ENCODE peak calls at places on chromosomes 11 and 22, in ten cellular contexts. E is BJ, Y is AG10803, L is stomach, P is brain microvascular endothelial cell, C is K562, J is fibroblast of the aortic adventitia, K is cardiac muscle cell, Z is lower leg skin, R is foreskin fibroblast. M is an unnamed sample.

GRCh38 chr22:41041532-41041931 is 50.9 kb upstream of the EP300 start:
- DNase-seq in C (no peak), Y (no peak), J (no peak), P (no peak), K (no peak), E (no peak), Z (no peak), R (no peak), L (no peak), M (no peak)

GRCh38 chr11:109037856-109038780 is 373.2 kb downstream of the DDX10 start:
- DNase-seq in E (peak), C (no peak), L (no peak), J (peak), K (peak), Y (peak), R (peak), P (peak), Z (peak), M (no peak)

GRCh38 chr22:37162221-37163095 is 12.7 kb upstream of the IL2RB start:
- DNase-seq in C (no peak), Z (no peak), J (no peak), R (no peak), L (no peak), K (no peak), P (no peak), E (no peak), Y (no peak), M (no peak)

GRCh38 chr22:31185056-31185455 is 25.1 kb downstream of the RNF185 start:
- DNase-seq in Z (no peak), J (peak), K (no peak), L (no peak), C (no peak), Y (peak), R (no peak), E (no peak), P (no peak), M (no peak)

GRCh38 chr22:38345782-38346181 is 28.5 kb upstream of the CSNK1E start:
- DNase-seq in C (no peak), J (no peak), Y (no peak), E (no peak), P (no peak), L (peak), Z (peak), R (no peak), K (no peak), M (no peak)

GRCh38 chr11:77141034-77141433 is 13.0 kb downstream of the MYO7A start:
- DNase-seq in L (no peak), Y (no peak), Z (no peak), P (peak), J (peak), K (peak), C (no peak), R (peak), E (no peak), M (no peak)

GRCh38 chr11:9688716-9689511 is 25.0 kb downstream of the SWAP70 start:
- DNase-seq in E (peak), K (peak), Z (no peak), R (peak), P (peak), L (no peak), J (peak), Y (peak), C (no peak), M (no peak)

GRCh38 chr22:41925783-41926460 is 684 bp downstream of the TNFRSF13C start:
- DNase-seq in L (peak), Y (peak), E (no peak), C (peak), R (no peak), J (no peak), K (peak), Z (no peak), P (no peak), M (peak)

GRCh38 chr11:64842851-64843841 is 1.3 kb downstream of the CDC42BPG start:
- DNase-seq in R (no peak), E (no peak), Z (peak), C (peak), Y (no peak), P (no peak), L (peak), K (no peak), J (no peak), M (peak)

GRCh38 chr11:108549319-108549885 is 44.2 kb downstream of the EXPH5 start:
- DNase-seq in J (no peak), C (no peak), E (no peak), P (no peak), Z (no peak), K (no peak), Y (no peak), R (no peak), L (no peak), M (no peak)

GRCh38 chr11:131668867-131669780 is 298.7 kb downstream of the NTM start:
- DNase-seq in L (peak), J (peak), E (no peak), C (peak), K (peak), P (peak), R (no peak), Y (peak), Z (no peak), M (peak)

GRCh38 chr22:49538006-49538405 is 289.7 kb downstream of the BRD1 start:
- DNase-seq in K (no peak), Y (no peak), E (no peak), Z (no peak), R (no peak), J (no peak), C (no peak), P (no peak), L (no peak), M (no peak)

GRCh38 chr22:49300951-49301397 is 526.7 kb downstream of the BRD1 start:
- DNase-seq in C (no peak), P (no peak), E (no peak), K (no peak), J (no peak), Y (no peak), Z (no peak), L (peak), R (no peak), M (no peak)

GRCh38 chr11:128914216-128915147 is 23.3 kb downstream of the KCNJ5 start:
- DNase-seq in P (no peak), L (no peak), K (no peak), Z (no peak), Y (no peak), C (no peak), E (no peak), J (no peak), R (no peak), M (no peak)

GRCh38 chr11:62856333-62856910 is 17.0 kb upstream of the WDR74 start:
- DNase-seq in R (no peak), L (no peak), E (no peak), P (no peak), Z (no peak), K (no peak), J (no peak), C (no peak), Y (no peak), M (no peak)

GRCh38 chr11:130827697-130828377 is 88.4 kb downstream of the SNX19 start:
- DNase-seq in J (peak), C (peak), P (peak), R (peak), Y (peak), K (peak), L (peak), Z (no peak), E (no peak), M (peak)

GRCh38 chr11:95338430-95338991 is 107.5 kb upstream of the SESN3 start:
- DNase-seq in E (no peak), K (peak), C (no peak), J (peak), P (no peak), R (peak), Z (peak), Y (peak), L (no peak), M (no peak)

GRCh38 chr11:122814401-122814800 is 23.9 kb upstream of the CRTAM start:
- DNase-seq in P (no peak), E (no peak), C (no peak), L (no peak), J (no peak), R (no peak), Y (no peak), K (peak), Z (no peak), M (peak)
- TF ChIP-seq CTCF in P (peak), E (no peak), C (no peak), L (no peak), J (peak), R (no peak), Y (no peak), K (peak), Z (no peak), M (no peak)

DNA sequence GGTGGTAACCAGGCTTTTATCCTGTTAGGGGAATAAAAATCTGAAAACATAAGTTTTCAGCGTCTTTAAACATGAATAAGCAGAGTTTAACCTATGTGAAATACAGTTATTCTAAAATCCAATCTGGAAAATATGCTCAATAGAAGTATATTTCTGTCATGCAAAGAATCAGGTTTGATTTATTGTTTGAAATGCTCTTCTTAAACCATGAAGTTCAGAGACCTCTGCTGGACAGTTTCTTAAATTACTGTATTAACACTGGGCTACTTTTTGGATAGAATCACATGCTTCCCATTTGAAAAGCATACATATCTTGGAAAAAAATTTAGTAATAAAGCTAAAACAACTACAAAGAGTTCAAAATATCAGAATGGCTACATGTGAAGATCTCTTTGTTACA is 25.4 kb downstream of the APIP start:
- DNase-seq in C (no peak), L (no peak), J (peak), P (peak), R (peak), E (no peak), Y (peak), Z (no peak), K (peak), M (no peak)
- TF ChIP-seq CTCF in C (peak), L (no peak), J (peak), P (peak), R (peak), E (peak), Y (peak), Z (no peak), K (peak), M (no peak)

DNA sequence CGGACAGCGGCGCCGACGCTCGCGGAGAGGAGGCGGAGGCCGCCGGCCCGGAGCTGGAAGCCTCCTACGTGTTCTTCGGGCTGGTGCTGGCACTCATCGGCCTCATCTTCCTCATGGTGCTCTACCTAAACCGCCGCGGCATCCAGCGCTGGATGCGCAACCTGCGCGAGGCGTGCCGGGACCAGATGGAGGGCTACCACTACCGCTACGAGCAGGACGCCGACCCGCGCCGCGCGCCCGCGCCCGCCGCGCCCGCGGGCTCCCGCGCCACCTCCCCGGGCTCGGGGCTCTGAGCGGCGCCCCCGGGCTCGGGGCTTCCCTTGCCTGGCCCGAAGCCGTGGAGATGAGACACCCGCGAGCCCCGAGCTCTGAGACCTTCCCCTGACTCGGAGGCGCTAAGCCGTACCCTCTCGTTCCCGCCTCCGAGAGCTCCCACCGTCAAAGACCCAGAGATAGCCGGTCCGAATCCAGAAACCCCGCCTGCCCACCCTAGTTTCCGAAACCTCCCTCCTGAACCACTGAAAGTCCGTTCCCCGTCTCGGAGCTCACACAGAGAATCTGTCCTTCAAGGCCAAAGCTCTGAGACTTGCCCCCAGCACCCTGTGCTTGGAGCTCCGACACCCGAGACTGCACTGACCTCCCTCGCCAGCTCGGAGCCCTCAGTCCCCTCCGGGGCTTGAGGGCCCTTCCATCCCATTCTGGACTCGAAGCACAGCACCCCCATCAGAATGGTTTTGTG is 1.5 kb downstream of the TPBGL start:
- DNase-seq in Y (no peak), J (no peak), K (no peak), E (no peak), C (no peak), L (peak), R (no peak), Z (no peak), P (no peak), M (no peak)
- TF ChIP-seq CTCF in Y (no peak), J (no peak), K (no peak), E (no peak), C (no peak), L (no peak), R (no peak), Z (no peak), P (no peak), M (no peak)

DNA sequence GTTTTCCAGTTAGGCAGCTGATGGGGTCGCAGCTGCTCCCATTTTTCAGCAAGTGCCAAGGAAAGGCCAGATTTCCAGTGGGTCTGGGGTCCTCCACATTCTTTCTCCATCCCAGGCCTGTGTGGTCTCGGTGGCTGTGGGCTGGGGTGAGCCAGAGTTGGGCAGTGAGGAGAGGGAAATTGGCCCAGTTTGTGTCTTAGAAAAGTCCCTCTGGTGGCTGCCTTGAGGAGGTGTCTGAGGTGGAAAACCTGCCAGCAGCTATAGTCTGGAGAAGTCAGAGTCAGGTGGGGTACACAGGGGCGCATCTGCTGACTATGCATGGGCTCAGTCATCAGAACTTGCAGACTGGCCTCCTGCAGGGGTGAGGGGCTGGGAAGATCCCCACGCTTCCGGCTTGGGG is 30.5 kb downstream of the MRGPRD start:
- DNase-seq in C (peak), Z (no peak), P (no peak), E (no peak), R (no peak), Y (no peak), K (peak), L (no peak), J (peak), M (no peak)
- TF ChIP-seq CTCF in C (peak), Z (no peak), P (peak), E (peak), R (peak), Y (peak), K (peak), L (no peak), J (peak), M (no peak)

GRCh38 chr11:68828155-68828931 is 13.4 kb downstream of the CPT1A start:
- DNase-seq in P (no peak), E (no peak), C (no peak), K (no peak), R (no peak), J (no peak), L (peak), Y (no peak), Z (no peak), M (no peak)

GRCh38 chr11:68827733-68828132 is 14.0 kb downstream of the CPT1A start:
- DNase-seq in L (no peak), E (no peak), Y (no peak), K (no peak), C (no peak), Z (no peak), R (no peak), P (no peak), J (no peak), M (no peak)

GRCh38 chr11:68826726-68827125 is 15.0 kb downstream of the CPT1A start:
- DNase-seq in C (no peak), J (no peak), L (no peak), Z (no peak), K (no peak), Y (no peak), P (no peak), E (no peak), R (no peak), M (no peak)

GRCh38 chr11:68822546-68822945 is 19.2 kb downstream of the CPT1A start:
- DNase-seq in P (no peak), Z (no peak), R (no peak), C (no peak), L (no peak), E (no peak), J (no peak), Y (no peak), K (no peak), M (no peak)

DNA sequence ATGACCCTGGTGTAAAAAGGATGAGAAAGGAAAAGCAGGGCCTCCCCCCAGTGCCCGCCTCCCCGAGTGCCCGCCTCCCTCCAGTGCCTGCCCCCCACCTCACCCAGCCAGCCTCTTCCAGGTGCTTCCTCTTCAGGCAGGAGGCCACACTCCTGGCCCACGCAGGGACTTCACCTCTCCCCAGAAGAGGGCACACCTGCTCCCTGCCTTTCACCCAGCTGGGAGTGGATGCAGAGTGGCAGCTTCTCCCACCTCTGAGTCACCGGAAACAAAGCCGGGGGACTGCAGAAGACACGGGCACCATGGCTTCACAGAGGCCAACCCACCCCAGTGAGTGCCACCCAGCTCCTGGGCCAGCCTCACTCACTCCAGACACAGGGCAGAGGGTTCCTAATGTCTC is 16.1 kb downstream of the CPT1A start:
- DNase-seq in Y (no peak), R (no peak), P (no peak), L (peak), K (no peak), J (no peak), C (no peak), E (no peak), Z (no peak), M (peak)
- TF ChIP-seq CTCF in Y (no peak), R (no peak), P (peak), L (no peak), K (no peak), J (no peak), C (peak), E (peak), Z (no peak), M (peak)

DNA sequence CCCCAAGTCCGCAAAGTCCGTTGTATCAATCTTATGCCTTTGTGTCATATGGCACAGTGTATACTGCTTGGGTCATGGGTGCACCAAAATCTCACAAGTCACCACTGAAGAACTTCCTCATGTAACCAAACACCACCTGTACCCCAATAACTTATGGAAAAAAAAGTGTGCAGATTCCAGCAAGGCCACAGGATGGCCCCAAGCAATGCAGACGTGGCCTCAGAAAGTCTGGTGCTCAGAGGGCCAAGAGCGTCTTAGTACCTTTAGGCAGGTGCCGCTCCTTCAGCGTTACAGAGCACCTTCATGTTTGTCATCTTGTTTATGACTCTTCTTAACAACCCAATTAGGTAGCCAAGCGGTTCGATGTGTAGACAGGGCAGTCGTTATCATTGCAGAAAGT is 65.3 kb downstream of the PRDM11 start:
- DNase-seq in Y (no peak), L (no peak), R (no peak), P (no peak), E (no peak), C (no peak), J (no peak), K (no peak), Z (no peak), M (no peak)
- TF ChIP-seq CTCF in Y (no peak), L (no peak), R (no peak), P (peak), E (no peak), C (peak), J (peak), K (no peak), Z (no peak), M (no peak)

GRCh38 chr11:133762538-133762937 is 82.8 kb downstream of the SPATA19 start:
- DNase-seq in Z (no peak), C (no peak), P (no peak), J (no peak), Y (no peak), L (no peak), R (no peak), K (no peak), E (no peak), M (no peak)
- TF ChIP-seq CTCF in Z (no peak), C (no peak), P (no peak), J (no peak), Y (no peak), L (no peak), R (no peak), K (no peak), E (no peak), M (no peak)

GRCh38 chr11:14374922-14375630 is 16.1 kb upstream of the RRAS2 start:
- DNase-seq in K (no peak), P (no peak), C (no peak), E (no peak), J (no peak), Y (no peak), L (no peak), R (no peak), Z (no peak), M (no peak)
- TF ChIP-seq CTCF in K (peak), P (peak), C (peak), E (peak), J (peak), Y (no peak), L (no peak), R (peak), Z (no peak), M (peak)

M was measured in Calu3.